ENCODE peak calls at places on chromosomes 5 and 9, in five cellular contexts. L is fibroblast of pulmonary artery, M is HFF-Myc, H is endothelial cell, I is HCT116. B is an unnamed sample.

GRCh38 chr5:150658699-150659265 is 2.3 kb upstream of the MYOZ3 start:
- DNase-seq in L (no peak), M (no peak), H (no peak), I (no peak), B (no peak)

GRCh38 chr5:142749321-142749720 is 20.9 kb upstream of the ARHGAP26 start:
- DNase-seq in L (peak), M (no peak), H (no peak), I (no peak), B (peak)

GRCh38 chr9:117772960-117773359 is 68.8 kb downstream of the TLR4 start:
- DNase-seq in L (peak), M (peak), H (no peak), I (no peak), B (no peak)

GRCh38 chr9:100473271-100474081 is 527 bp downstream of the TMEFF1 start:
- DNase-seq in L (peak), M (no peak), H (peak), I (no peak), B (peak)

GRCh38 chr5:106875591-106876297 is 795.0 kb downstream of the EFNA5 start:
- DNase-seq in L (peak), M (no peak), H (peak), I (peak), B (peak)

GRCh38 chr9:1366300-1366699 is 316.1 kb downstream of the DMRT2 start:
- DNase-seq in L (no peak), M (no peak), H (no peak), I (no peak), B (no peak)

GRCh38 chr5:77679791-77680190 is 41.3 kb upstream of the OTP start:
- DNase-seq in L (peak), M (no peak), H (no peak), I (no peak), B (no peak)

GRCh38 chr9:4821994-4822544 is 29.3 kb downstream of the RCL1 start:
- DNase-seq in L (no peak), M (no peak), H (no peak), I (no peak), B (no peak)

GRCh38 chr9:37639109-37639748 is 11.5 kb upstream of the FRMPD1 start:
- DNase-seq in L (peak), M (no peak), H (no peak), I (no peak), B (no peak)

GRCh38 chr9:134099123-134099761 is 31.4 kb upstream of the BRD3 start:
- DNase-seq in L (peak), M (peak), H (peak), I (peak), B (peak)
- TF ChIP-seq CTCF in L (peak), M (peak), H (peak), I (peak), B (peak)

DNA sequence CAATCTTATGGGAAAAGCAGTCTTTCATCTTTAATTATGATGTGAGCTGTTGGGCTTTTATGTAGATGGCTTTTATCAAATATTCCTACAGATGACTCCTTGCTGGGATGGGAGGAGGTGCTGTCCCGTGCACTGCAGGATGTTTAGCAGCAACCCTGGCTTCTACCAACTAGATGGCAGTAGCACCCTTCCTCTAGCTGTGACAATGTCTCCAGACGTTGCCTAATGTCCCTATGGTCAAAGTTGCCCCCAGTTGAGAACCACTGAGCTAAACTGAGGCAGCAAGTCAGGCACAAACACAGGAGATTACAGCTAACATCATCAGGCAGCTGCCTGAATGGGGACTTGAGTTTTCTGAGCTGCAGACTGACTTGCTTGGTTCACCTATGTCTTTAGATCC is 401.9 kb upstream of the PDE4D start:
- DNase-seq in L (peak), M (peak), H (peak), I (peak), B (no peak)
- TF ChIP-seq CTCF in L (peak), M (peak), H (peak), I (peak), B (no peak)

GRCh38 chr9:78958887-78959286 is 612.9 kb upstream of the TLE4 start:
- DNase-seq in L (no peak), M (no peak), H (no peak), I (peak), B (no peak)
- TF ChIP-seq CTCF in L (peak), M (peak), H (no peak), I (no peak), B (no peak)

DNA sequence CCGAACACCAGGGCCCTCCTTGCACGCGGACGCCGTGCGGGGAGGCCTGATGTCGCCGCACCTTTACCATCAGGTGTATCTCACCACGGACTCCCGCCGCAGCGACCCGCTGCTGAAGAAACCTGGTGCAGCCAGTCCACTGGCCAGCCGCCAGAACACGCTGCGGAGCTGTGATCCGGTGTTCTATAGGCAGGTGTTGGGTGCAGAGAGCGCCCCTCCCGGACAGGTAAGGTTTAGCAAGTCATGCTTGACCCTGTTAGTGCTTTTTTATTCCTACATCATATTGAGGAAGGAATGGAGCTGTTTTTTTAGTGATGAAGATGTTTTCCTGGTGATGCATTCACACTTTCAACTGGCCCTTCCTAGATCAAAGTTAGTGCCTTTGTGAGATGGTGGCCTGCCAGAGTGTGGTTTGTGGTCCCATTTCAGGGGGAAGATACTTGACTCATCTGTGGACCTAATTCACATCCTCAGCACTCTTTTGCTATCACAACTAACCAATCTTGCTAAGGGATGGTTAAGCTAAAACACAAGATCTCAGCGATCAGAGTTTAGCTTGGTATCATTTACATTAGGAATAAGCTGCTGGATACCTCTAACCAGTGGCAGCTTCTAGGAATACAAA is 2.7 kb downstream of the PCDHGC3 start:
- DNase-seq in L (no peak), M (no peak), H (no peak), I (no peak), B (peak)
- TF ChIP-seq CTCF in L (peak), M (peak), H (peak), I (no peak), B (no peak)

DNA sequence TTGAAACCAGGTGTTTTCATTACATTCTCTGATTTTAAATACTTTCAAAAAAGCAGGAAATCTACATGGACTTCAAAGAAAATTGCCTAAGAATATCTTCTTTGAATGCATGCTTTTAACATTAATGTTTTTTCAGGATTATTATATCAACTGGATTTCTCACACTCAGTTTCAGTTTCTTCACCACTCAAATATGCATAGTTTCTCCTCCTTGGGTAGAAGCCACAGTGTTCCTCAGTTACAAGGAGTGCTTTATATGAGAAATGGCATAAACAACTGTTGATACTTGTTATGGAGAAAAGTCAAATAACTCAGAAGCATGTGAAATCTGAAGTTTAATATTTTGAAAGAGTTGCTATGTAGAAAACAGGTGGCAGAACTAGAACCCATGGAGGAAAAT is 196.9 kb downstream of the DMRTA1 start:
- DNase-seq in L (no peak), M (no peak), H (no peak), I (no peak), B (no peak)
- TF ChIP-seq CTCF in L (no peak), M (no peak), H (no peak), I (no peak), B (no peak)

DNA sequence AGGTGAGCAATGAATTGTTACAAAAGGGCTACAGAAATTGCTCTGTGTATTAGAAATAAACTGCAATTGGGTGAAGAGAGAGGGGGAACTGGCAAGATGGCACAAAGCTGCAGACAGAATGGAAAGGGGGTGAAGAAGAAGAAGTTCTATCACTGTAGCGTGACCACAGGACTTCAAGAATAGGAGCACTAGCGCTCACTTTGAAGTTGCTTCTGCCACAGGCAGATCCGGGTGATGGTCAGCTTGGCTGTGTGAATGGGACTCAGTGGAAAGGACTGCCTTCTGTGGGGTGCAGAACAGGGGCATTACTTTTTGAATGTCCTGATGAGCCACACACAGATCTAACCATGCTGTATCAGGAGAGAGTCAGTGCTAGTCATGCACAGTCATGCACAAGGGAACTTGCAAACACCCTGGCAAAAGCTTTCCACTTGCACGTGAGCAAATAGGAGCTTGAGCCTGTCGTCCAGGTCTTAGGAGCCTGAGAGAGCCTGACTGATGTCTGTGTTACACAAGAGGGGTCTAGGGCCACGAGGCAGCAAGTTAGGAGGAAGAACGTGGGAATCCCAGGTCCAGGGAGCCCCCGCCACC is 16.3 kb downstream of the IL5 start:
- DNase-seq in L (no peak), M (no peak), H (no peak), I (no peak), B (no peak)
- TF ChIP-seq CTCF in L (no peak), M (no peak), H (no peak), I (no peak), B (peak)

GRCh38 chr9:129720181-129720864 is 32.5 kb downstream of the PTGES start:
- DNase-seq in L (no peak), M (no peak), H (peak), I (no peak), B (no peak)
- TF ChIP-seq CTCF in L (peak), M (no peak), H (peak), I (no peak), B (no peak)

DNA sequence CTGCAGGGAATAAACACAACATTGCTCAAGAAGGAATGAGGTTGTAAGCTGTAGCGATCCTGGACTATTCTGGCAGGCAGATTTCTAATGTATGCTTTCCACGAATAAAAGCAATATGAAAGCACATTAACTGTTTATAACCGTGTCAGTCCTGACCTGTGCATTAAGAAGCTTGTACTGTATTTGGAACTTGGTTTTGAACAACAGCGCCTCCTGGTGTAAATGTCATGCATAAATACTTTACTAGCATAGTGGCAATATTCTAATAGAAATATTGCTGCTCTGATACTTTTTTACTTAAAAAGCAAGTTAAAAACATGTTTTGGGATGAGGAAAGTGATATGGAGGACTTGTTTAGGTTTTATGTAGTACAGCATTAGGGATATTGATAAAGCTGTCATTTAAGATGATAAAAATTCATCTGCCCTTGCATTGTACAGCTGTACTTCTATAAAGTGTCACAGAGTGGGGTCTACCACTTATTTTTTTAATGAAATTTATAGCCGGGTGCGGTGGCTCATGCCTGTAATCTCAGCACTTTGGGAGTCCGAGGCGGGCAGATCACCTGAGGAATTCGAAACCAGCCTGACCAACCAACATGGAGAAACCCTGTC is 70.7 kb upstream of the GNE start:
- DNase-seq in L (peak), M (peak), H (peak), I (peak), B (peak)
- TF ChIP-seq CTCF in L (peak), M (peak), H (peak), I (peak), B (peak)